ENCODE peak calls at places on chromosomes 12 and 14, in seven cellular contexts. N, R, X, W, L, B and D are unnamed samples.

GRCh38 chr12:81369175-81369574 is 291.3 kb downstream of the ACSS3 start:
- DNase-seq in N (no peak), R (no peak), X (no peak), W (no peak), L (no peak), B (no peak), D (no peak)

GRCh38 chr14:78363008-78363407 is 192.8 kb downstream of the NRXN3 start:
- DNase-seq in N (no peak), R (no peak), X (no peak), W (no peak), L (no peak), B (no peak), D (no peak)

GRCh38 chr12:12583510-12583909 is 20.8 kb upstream of the DUSP16 start:
- DNase-seq in N (no peak), R (no peak), X (no peak), W (no peak), L (no peak), B (no peak), D (no peak)

GRCh38 chr12:105385141-105385540 is 54.6 kb downstream of the C12orf75 start:
- DNase-seq in N (no peak), R (no peak), X (no peak), W (no peak), L (no peak), B (peak), D (no peak)

GRCh38 chr14:95434161-95434560 is 82.3 kb downstream of the SYNE3 start:
- DNase-seq in N (no peak), R (no peak), X (no peak), W (no peak), L (no peak), B (no peak), D (no peak)

GRCh38 chr12:113241191-113242017 is 20.1 kb downstream of the TPCN1 start:
- DNase-seq in N (peak), R (no peak), X (peak), W (no peak), L (no peak), B (peak), D (peak)

GRCh38 chr12:62113366-62114011 is 146.7 kb upstream of the USP15 start:
- DNase-seq in N (no peak), R (no peak), X (no peak), W (no peak), L (no peak), B (no peak), D (no peak)

GRCh38 chr12:112749081-112749480 is 42.5 kb upstream of the RPH3A start:
- DNase-seq in N (no peak), R (no peak), X (no peak), W (no peak), L (no peak), B (no peak), D (no peak)

GRCh38 chr12:116591608-116592115 is 32.5 kb downstream of the MAP1LC3B2 start:
- DNase-seq in N (no peak), R (no peak), X (no peak), W (no peak), L (no peak), B (peak), D (peak)

GRCh38 chr12:62123721-62124203 is 136.4 kb upstream of the USP15 start:
- DNase-seq in N (peak), R (peak), X (peak), W (no peak), L (peak), B (peak), D (peak)

GRCh38 chr12:116382456-116382902 is 105.0 kb upstream of the MED13L start:
- DNase-seq in N (no peak), R (no peak), X (no peak), W (no peak), L (no peak), B (peak), D (no peak)

GRCh38 chr12:52009081-52009751 is 2.5 kb downstream of the TAMALIN start:
- DNase-seq in N (no peak), R (no peak), X (no peak), W (no peak), L (no peak), B (no peak), D (no peak)
- H3K27ac ChIP-seq in N (no peak), R (no peak), X (peak), W (no peak), L (peak), B (no peak), D (peak)

DNA sequence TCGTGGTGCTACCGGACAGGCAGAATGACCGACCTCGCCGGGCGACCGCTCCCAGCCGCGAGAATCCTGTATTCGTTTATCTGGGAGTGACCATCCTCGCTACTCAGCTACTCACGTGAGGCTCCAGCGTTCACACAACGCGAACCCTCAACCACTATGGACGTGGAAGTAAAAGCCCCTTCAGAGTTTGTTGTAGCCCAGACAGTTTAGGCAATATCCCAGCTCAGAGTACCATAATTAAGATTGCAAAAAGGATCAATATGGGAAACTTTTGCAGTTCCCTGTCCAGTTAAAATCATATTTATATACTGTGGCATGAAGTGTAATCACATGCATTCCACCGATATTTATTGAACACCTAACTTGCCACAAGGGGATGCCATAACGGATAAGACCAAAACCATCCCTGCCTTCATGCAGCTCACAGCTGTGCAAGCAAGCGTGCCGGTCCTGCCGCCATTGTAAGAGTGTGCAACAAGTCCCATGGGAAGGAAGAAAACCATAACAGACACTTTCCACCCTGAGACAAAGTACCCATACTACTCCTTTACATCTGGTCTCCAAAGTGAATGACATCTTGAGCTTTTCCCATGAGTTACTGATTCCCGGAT is 938 bp upstream of the MAX start:
- DNase-seq in N (no peak), R (no peak), X (no peak), W (no peak), L (no peak), B (peak), D (no peak)
- H3K27ac ChIP-seq in N (peak), R (peak), X (peak), W (peak), L (peak), B (peak), D (peak)

DNA sequence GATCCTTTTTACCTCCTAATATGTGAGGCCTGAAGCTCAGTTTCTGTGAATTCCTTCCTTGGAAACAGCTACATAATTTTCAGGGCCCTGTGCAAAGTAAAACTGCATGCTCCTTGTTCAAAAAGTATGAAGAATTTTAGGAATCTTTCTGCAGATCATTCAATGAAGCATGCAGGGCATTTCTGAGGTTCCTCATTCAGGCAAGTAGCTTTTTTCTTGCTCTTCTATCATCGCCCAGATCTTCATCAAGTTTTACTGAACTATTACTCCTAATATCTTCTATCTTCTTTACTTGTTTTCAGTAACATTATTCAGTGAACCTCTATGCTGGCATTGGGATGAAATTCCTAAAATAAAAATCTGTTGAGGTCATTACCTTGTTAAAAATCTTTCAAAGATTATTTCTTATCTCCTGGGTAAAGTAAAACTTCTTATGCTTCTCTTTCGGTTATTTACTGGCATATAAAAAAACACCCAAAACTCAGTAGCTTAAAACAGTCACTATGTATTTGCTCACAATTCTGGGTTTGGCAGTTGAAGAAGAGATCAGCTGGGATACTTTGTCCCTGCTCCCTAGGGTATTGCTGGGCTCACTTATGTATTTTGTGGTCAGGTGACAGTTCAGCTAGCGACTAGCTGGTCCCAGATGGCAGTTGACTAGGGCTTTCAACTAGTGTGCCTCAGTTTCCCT is 42.6 kb upstream of the KRR1 start:
- DNase-seq in N (no peak), R (no peak), X (no peak), W (no peak), L (no peak), B (no peak), D (no peak)
- H3K27ac ChIP-seq in N (no peak), R (peak), X (no peak), W (no peak), L (no peak), B (no peak), D (peak)

GRCh38 chr14:81164167-81164774 is 56.5 kb downstream of the GTF2A1 start:
- DNase-seq in N (peak), R (peak), X (peak), W (no peak), L (peak), B (peak), D (peak)
- H3K27ac ChIP-seq in N (no peak), R (no peak), X (no peak), W (no peak), L (peak), B (no peak), D (no peak)

GRCh38 chr14:68268719-68269118 is 449.1 kb downstream of the RAD51B start:
- DNase-seq in N (no peak), R (no peak), X (no peak), W (no peak), L (no peak), B (no peak), D (no peak)
- H3K27ac ChIP-seq in N (no peak), R (peak), X (peak), W (no peak), L (peak), B (no peak), D (no peak)

DNA sequence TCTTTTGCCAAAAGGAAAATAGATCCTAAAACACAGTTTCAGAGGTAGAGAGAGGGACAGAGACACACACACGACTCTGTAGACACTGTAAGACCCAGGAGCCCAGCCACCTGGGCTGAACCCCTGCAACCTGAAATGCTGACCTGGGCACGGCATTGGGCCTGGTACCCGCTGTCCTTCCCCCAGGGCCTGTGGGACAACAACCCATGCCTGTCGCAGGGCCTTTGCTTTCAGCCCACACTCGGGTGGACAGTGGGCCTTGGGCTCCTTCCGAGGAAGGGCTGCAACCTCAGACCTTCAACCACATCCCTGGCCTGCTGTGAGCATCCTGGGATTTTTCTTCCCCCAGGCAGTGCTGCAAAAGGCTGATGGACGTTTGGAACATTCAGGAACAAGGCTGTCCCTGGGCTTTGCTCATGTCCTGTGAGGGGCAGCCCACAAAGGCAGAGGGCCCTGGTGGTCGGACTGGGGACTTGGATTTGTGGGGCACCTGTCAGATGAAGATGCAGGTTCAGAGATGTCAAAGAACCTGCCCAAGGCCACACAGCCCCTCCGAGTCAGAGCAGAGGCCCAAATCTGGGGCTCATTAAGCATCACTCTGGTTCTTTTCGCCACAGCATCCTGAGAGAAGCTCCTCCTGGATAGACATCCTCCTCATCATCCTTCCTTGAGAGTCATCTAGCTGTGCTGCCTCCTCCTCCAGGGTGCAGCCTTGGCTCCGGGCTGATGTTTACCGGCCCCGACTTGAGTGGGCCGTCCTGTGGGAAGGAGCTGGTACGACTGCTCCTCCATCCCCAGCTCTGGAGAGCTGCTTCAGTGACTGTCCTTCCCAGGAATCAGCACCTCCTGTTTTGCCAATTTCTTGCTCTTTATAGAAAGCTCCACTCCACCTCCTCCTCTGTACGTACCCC is 32.7 kb downstream of the CCDC92 start:
- DNase-seq in N (no peak), R (no peak), X (no peak), W (no peak), L (no peak), B (no peak), D (no peak)
- H3K27ac ChIP-seq in N (no peak), R (no peak), X (no peak), W (no peak), L (no peak), B (no peak), D (no peak)

GRCh38 chr12:102437511-102437910 is 42.9 kb downstream of the IGF1 start:
- DNase-seq in N (no peak), R (no peak), X (no peak), W (no peak), L (no peak), B (no peak), D (no peak)
- H3K27ac ChIP-seq in N (no peak), R (no peak), X (no peak), W (no peak), L (peak), B (no peak), D (no peak)

DNA sequence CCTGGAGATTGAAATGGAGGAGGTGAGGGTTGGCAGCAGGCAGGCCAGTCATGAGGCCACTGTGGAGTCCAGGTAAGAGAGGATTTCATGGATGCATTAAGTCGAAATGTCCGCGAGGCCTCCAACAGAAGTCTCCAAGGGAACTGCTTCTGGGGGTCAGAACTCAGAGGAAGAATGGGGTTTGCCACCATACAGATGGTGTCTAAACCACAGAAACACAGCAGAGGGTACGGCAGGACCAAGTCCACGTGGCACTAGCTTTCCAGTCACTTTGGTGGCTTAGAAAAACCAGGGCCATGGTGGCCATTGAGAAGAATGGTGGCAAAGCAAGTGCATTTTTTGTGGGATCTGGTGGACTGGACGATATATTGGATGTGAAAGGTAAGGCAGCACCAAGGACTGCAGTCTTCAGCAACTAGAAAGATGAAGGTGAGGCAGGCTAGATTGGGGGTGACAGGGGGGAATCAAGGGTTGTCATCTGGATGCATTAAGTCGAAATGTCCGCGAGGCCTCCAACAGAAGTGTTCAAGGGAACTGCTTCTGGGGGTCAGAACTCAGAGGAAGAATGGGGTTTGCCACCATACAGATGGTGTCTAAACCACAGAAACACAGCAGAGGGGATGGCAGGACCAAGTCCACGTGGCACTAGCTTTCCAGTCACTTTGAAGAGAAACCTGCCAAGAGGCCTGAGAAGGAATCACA is 22.5 kb upstream of the TMEM106C start:
- DNase-seq in N (no peak), R (no peak), X (no peak), W (no peak), L (no peak), B (no peak), D (no peak)
- H3K27ac ChIP-seq in N (no peak), R (no peak), X (no peak), W (no peak), L (no peak), B (no peak), D (no peak)